ENCODE peak calls at places on chromosomes 4 and X, in five cellular contexts. One of them, this sample, is unnamed.
A peak's percentile ranks its signal among the peaks of the same experiment; 100 is the strongest.

GRCh38 chr4:130210871-130211270 is 1114.9 kb downstream of the C4orf33 start:
- DNase-seq in brain microvascular endothelial cell: peak; percentile 88
- DNase-seq in GM13976: no peak
- DNase-seq in astrocyte: peak; percentile 28
- DNase-seq in left ventricle myocardium inferior: no peak
- DNase-seq in this sample: peak; percentile 82

GRCh38 chr4:139209470-139210063 is 32.5 kb upstream of the ELF2 start:
- DNase-seq in brain microvascular endothelial cell: no peak
- DNase-seq in GM13976: no peak
- DNase-seq in astrocyte: no peak
- DNase-seq in left ventricle myocardium inferior: no peak
- DNase-seq in this sample: no peak

GRCh38 chrX:85243155-85243554 is 424 bp downstream of the SATL1 start:
- DNase-seq in brain microvascular endothelial cell: no peak
- DNase-seq in GM13976: no peak
- DNase-seq in astrocyte: no peak
- DNase-seq in left ventricle myocardium inferior: no peak
- DNase-seq in this sample: no peak

GRCh38 chr4:172169871-172170270 is 356.7 kb downstream of the GALNTL6 start:
- DNase-seq in brain microvascular endothelial cell: no peak
- DNase-seq in GM13976: no peak
- DNase-seq in astrocyte: peak; percentile 7
- DNase-seq in left ventricle myocardium inferior: no peak
- DNase-seq in this sample: no peak

GRCh38 chr4:166169111-166169510 is 296.1 kb downstream of the TLL1 start:
- DNase-seq in brain microvascular endothelial cell: peak; percentile 23
- DNase-seq in GM13976: peak; percentile 2
- DNase-seq in astrocyte: no peak
- DNase-seq in left ventricle myocardium inferior: no peak
- DNase-seq in this sample: no peak

GRCh38 chrX:64894454-64895038 is 81.7 kb downstream of the ZC4H2 start:
- DNase-seq in brain microvascular endothelial cell: no peak
- DNase-seq in GM13976: peak; percentile 39
- DNase-seq in astrocyte: no peak
- DNase-seq in left ventricle myocardium inferior: no peak
- DNase-seq in this sample: no peak

GRCh38 chr4:136316961-136317360 is 1215.3 kb downstream of the PCDH18 start:
- DNase-seq in brain microvascular endothelial cell: no peak
- DNase-seq in GM13976: no peak
- DNase-seq in astrocyte: no peak
- DNase-seq in left ventricle myocardium inferior: no peak
- DNase-seq in this sample: no peak

GRCh38 chr4:87853108-87853507 is 20.3 kb downstream of the MEPE start:
- DNase-seq in brain microvascular endothelial cell: peak; percentile 37
- DNase-seq in GM13976: peak; percentile 40
- DNase-seq in astrocyte: peak; percentile 23
- DNase-seq in left ventricle myocardium inferior: no peak
- DNase-seq in this sample: peak; percentile 48

GRCh38 chr4:149676076-149676475 is 139.6 kb downstream of the IQCM start:
- DNase-seq in brain microvascular endothelial cell: no peak
- DNase-seq in GM13976: no peak
- DNase-seq in astrocyte: no peak
- DNase-seq in left ventricle myocardium inferior: no peak
- DNase-seq in this sample: no peak

GRCh38 chr4:165009493-165010227 is 22.1 kb upstream of the TRIM60 start:
- DNase-seq in brain microvascular endothelial cell: no peak
- DNase-seq in GM13976: no peak
- DNase-seq in astrocyte: no peak
- DNase-seq in left ventricle myocardium inferior: no peak
- DNase-seq in this sample: no peak

GRCh38 chr4:19936471-19936870 is 315.2 kb upstream of the SLIT2 start:
- DNase-seq in brain microvascular endothelial cell: peak; percentile 78
- DNase-seq in GM13976: no peak
- DNase-seq in astrocyte: peak; percentile 93
- DNase-seq in left ventricle myocardium inferior: no peak
- DNase-seq in this sample: peak; percentile 80

GRCh38 chr4:16199132-16199531 is 27.1 kb downstream of the TAPT1 start:
- DNase-seq in brain microvascular endothelial cell: no peak
- DNase-seq in GM13976: no peak
- DNase-seq in astrocyte: peak; percentile 16
- DNase-seq in left ventricle myocardium inferior: no peak
- DNase-seq in this sample: no peak

GRCh38 chr4:109611045-109611616 is 51.1 kb downstream of the MCUB start:
- DNase-seq in brain microvascular endothelial cell: peak; percentile 13
- DNase-seq in GM13976: no peak
- DNase-seq in astrocyte: peak; percentile 26
- DNase-seq in left ventricle myocardium inferior: no peak
- DNase-seq in this sample: peak; percentile 30

GRCh38 chr4:8588196-8588470 is 4.4 kb upstream of the CPZ start:
- DNase-seq in brain microvascular endothelial cell: no peak
- DNase-seq in GM13976: no peak
- DNase-seq in astrocyte: no peak
- DNase-seq in left ventricle myocardium inferior: no peak
- DNase-seq in this sample: no peak

GRCh38 chr4:140256335-140256734 is 102.4 kb upstream of the MAML3 start:
- DNase-seq in brain microvascular endothelial cell: peak; percentile 68
- DNase-seq in GM13976: no peak
- DNase-seq in astrocyte: peak; percentile 54
- DNase-seq in left ventricle myocardium inferior: no peak
- DNase-seq in this sample: peak; percentile 64

GRCh38 chr4:165060938-165061337 is 7.3 kb downstream of the TRIM75 start:
- DNase-seq in brain microvascular endothelial cell: no peak
- DNase-seq in GM13976: no peak
- DNase-seq in astrocyte: no peak
- DNase-seq in left ventricle myocardium inferior: no peak
- DNase-seq in this sample: no peak

GRCh38 chr4:132642196-132642817 is 506.8 kb upstream of the PCDH10 start:
- DNase-seq in brain microvascular endothelial cell: peak; percentile 22
- DNase-seq in GM13976: peak; percentile 34
- DNase-seq in astrocyte: peak; percentile 39
- DNase-seq in left ventricle myocardium inferior: no peak
- DNase-seq in this sample: peak; percentile 37

GRCh38 chr4:74555231-74555630 is 110.3 kb downstream of the AREG start:
- DNase-seq in brain microvascular endothelial cell: peak; percentile 21
- DNase-seq in GM13976: no peak
- DNase-seq in astrocyte: peak; percentile 87
- DNase-seq in left ventricle myocardium inferior: no peak
- DNase-seq in this sample: peak; percentile 32

GRCh38 chr4:168096444-168096784 is 4.1 kb downstream of the ANXA10 start:
- DNase-seq in brain microvascular endothelial cell: no peak
- DNase-seq in GM13976: no peak
- DNase-seq in astrocyte: no peak
- DNase-seq in left ventricle myocardium inferior: no peak
- DNase-seq in this sample: no peak

GRCh38 chr4:11497212-11497806 is 68.6 kb upstream of the HS3ST1 start:
- DNase-seq in brain microvascular endothelial cell: no peak
- DNase-seq in GM13976: no peak
- DNase-seq in astrocyte: no peak
- DNase-seq in left ventricle myocardium inferior: no peak
- DNase-seq in this sample: no peak

GRCh38 chrX:56288607-56289006 is 56.5 kb downstream of the KLF8 start:
- DNase-seq in brain microvascular endothelial cell: no peak
- DNase-seq in GM13976: no peak
- DNase-seq in astrocyte: no peak
- DNase-seq in left ventricle myocardium inferior: no peak
- DNase-seq in this sample: no peak

GRCh38 chr4:13302876-13303275 is 181.3 kb downstream of the RAB28 start:
- DNase-seq in brain microvascular endothelial cell: no peak
- DNase-seq in GM13976: no peak
- DNase-seq in astrocyte: no peak
- DNase-seq in left ventricle myocardium inferior: no peak
- DNase-seq in this sample: no peak

GRCh38 chr4:157196050-157196449 is 24.5 kb upstream of the GRIA2 start:
- DNase-seq in brain microvascular endothelial cell: no peak
- DNase-seq in GM13976: no peak
- DNase-seq in astrocyte: no peak
- DNase-seq in left ventricle myocardium inferior: no peak
- DNase-seq in this sample: no peak

GRCh38 chrX:2360731-2361130 is 140.0 kb downstream of the DHRSX start:
- DNase-seq in brain microvascular endothelial cell: peak; percentile 32
- DNase-seq in GM13976: no peak
- DNase-seq in astrocyte: peak; percentile 30
- DNase-seq in left ventricle myocardium inferior: no peak
- DNase-seq in this sample: no peak

GRCh38 chr4:2805712-2806391 is 13.0 kb downstream of the SH3BP2 start:
- DNase-seq in brain microvascular endothelial cell: no peak
- DNase-seq in GM13976: no peak
- DNase-seq in astrocyte: no peak
- DNase-seq in left ventricle myocardium inferior: peak; percentile 80
- DNase-seq in this sample: no peak

GRCh38 chr4:37130465-37130864 is 114.1 kb upstream of the NWD2 start:
- DNase-seq in brain microvascular endothelial cell: no peak
- DNase-seq in GM13976: no peak
- DNase-seq in astrocyte: no peak
- DNase-seq in left ventricle myocardium inferior: no peak
- DNase-seq in this sample: no peak

GRCh38 chr4:37138019-37138653 is 106.4 kb upstream of the NWD2 start:
- DNase-seq in brain microvascular endothelial cell: no peak
- DNase-seq in GM13976: peak; percentile 38
- DNase-seq in astrocyte: no peak
- DNase-seq in left ventricle myocardium inferior: no peak
- DNase-seq in this sample: no peak

DNA sequence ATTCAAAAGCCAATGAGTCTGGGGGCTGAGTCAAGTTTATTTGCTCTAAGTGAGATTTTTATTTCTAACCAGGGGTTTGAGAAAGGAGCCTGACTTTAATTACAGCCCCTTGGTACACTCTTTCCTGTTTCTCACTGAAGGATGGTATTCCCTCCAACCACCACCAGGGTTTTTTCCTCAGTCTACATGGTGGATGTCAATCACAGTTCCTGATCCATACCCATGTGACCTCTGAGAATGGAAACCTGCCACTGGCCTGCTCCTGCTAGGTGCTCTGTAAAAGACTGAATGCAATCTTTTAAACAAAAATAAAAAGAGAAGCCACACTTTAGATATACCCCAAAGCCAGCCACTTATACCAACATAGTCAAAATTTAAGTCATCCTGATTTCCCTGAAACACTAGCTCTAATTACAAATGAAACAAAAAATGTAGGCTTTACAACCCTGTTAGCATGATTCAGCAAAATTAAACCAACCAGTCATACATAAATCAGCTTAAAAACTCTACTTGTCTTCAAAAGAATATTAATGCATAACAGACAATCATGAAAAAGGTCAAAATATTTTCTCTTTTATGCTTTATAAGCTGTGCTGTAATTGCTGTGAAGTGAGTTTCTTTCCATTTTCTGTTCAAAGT is 112.1 kb upstream of the NWD2 start:
- DNase-seq in brain microvascular endothelial cell: no peak
- DNase-seq in GM13976: no peak
- DNase-seq in astrocyte: no peak
- DNase-seq in left ventricle myocardium inferior: no peak
- DNase-seq in this sample: no peak
- TF ChIP-seq CTCF in brain microvascular endothelial cell: no peak
- TF ChIP-seq CTCF in GM13976: no peak
- TF ChIP-seq CTCF in astrocyte: no peak
- TF ChIP-seq CTCF in left ventricle myocardium inferior: no peak
- TF ChIP-seq CTCF in this sample: peak; percentile 17

GRCh38 chrX:154596290-154596929 is 11.5 kb downstream of the CTAG1A start:
- DNase-seq in brain microvascular endothelial cell: peak; percentile 8
- DNase-seq in GM13976: no peak
- DNase-seq in astrocyte: peak; percentile 93
- DNase-seq in left ventricle myocardium inferior: no peak
- DNase-seq in this sample: peak; percentile 32
- TF ChIP-seq CTCF in brain microvascular endothelial cell: no peak
- TF ChIP-seq CTCF in GM13976: no peak
- TF ChIP-seq CTCF in astrocyte: no peak
- TF ChIP-seq CTCF in left ventricle myocardium inferior: no peak
- TF ChIP-seq CTCF in this sample: no peak

DNA sequence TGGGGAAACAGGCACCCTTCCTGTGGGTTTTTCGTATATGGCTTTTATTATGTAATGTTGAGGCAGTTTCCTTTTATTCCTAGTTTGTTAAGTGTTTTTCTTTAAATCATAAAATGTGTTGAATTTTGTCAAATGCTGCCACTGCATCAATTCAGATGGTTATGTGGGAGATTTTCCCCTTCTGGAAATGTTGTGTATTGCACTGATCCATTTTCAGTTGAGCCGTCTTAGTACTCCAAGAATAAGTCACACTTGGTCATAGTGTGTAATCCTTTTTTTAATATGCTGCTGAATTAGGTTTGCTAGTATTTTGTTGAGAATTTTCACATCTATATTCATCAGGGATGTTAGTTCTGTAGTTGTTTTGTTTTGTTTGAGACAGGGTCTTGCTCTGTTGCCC is 9.5 kb upstream of the CTBP1 start:
- DNase-seq in brain microvascular endothelial cell: no peak
- DNase-seq in GM13976: no peak
- DNase-seq in astrocyte: no peak
- DNase-seq in left ventricle myocardium inferior: no peak
- DNase-seq in this sample: no peak
- TF ChIP-seq CTCF in brain microvascular endothelial cell: peak; percentile 7
- TF ChIP-seq CTCF in GM13976: no peak
- TF ChIP-seq CTCF in astrocyte: no peak
- TF ChIP-seq CTCF in left ventricle myocardium inferior: no peak
- TF ChIP-seq CTCF in this sample: peak; percentile 59

GRCh38 chrX:134572816-134573682 is 85.2 kb downstream of the PLAC1 start:
- DNase-seq in brain microvascular endothelial cell: no peak
- DNase-seq in GM13976: no peak
- DNase-seq in astrocyte: peak; percentile 32
- DNase-seq in left ventricle myocardium inferior: no peak
- DNase-seq in this sample: peak; percentile 8
- TF ChIP-seq CTCF in brain microvascular endothelial cell: no peak
- TF ChIP-seq CTCF in GM13976: no peak
- TF ChIP-seq CTCF in astrocyte: no peak
- TF ChIP-seq CTCF in left ventricle myocardium inferior: no peak
- TF ChIP-seq CTCF in this sample: no peak

This sample was measured in HFFc6.